ENCODE peak calls at places on chromosomes 5 and 9, in nine cellular contexts. C, T, I, D, G, M, Q, B and R are unnamed samples.

GRCh38 chr9:84600739-84601138 is 68.8 kb upstream of the NTRK2 start:
- DNase-seq in C (no peak), T (no peak), I (no peak), D (no peak), G (no peak), M (no peak), Q (no peak), B (no peak), R (no peak)

GRCh38 chr9:35645736-35646582 is 4.8 kb downstream of the SIT1 start:
- DNase-seq in C (peak; percentile 21), T (peak; percentile 92), I (no peak), D (no peak), G (no peak), M (peak; percentile 22), Q (no peak), B (no peak), R (peak; percentile 44)

GRCh38 chr9:132997591-132997990 is 19.1 kb downstream of the GFI1B start:
- DNase-seq in C (no peak), T (peak; percentile 42), I (no peak), D (no peak), G (peak; percentile 22), M (no peak), Q (no peak), B (no peak), R (no peak)

GRCh38 chr9:113416149-113416726 is 5.7 kb downstream of the C9orf43 start:
- DNase-seq in C (no peak), T (no peak), I (no peak), D (no peak), G (no peak), M (no peak), Q (peak; percentile 78), B (no peak), R (no peak)

GRCh38 chr5:120463991-120464626 is at the start of gene PRR16:
- DNase-seq in C (peak; percentile 43), T (peak; percentile 60), I (no peak), D (peak; percentile 69), G (peak; percentile 64), M (no peak), Q (no peak), B (no peak), R (peak; percentile 66)

GRCh38 chr5:83124593-83124992 is 47.2 kb downstream of the XRCC4 start:
- DNase-seq in C (no peak), T (no peak), I (no peak), D (no peak), G (no peak), M (no peak), Q (no peak), B (no peak), R (no peak)

GRCh38 chr9:36738318-36738975 is 165.8 kb downstream of the MELK start:
- DNase-seq in C (no peak), T (peak; percentile 91), I (no peak), D (no peak), G (peak; percentile 53), M (peak; percentile 54), Q (no peak), B (no peak), R (no peak)

GRCh38 chr5:176837707-176838115 is 27.4 kb downstream of the UNC5A start:
- DNase-seq in C (peak; percentile 96), T (peak; percentile 82), I (no peak), D (peak; percentile 90), G (peak; percentile 92), M (peak; percentile 61), Q (no peak), B (no peak), R (peak; percentile 98)

GRCh38 chr5:139061856-139062255 is 136.3 kb downstream of the SIL1 start:
- DNase-seq in C (peak; percentile 9), T (no peak), I (peak; percentile 31), D (no peak), G (peak; percentile 37), M (no peak), Q (no peak), B (no peak), R (no peak)

GRCh38 chr5:115542076-115542475 is 2.5 kb downstream of the FEM1C start:
- DNase-seq in C (no peak), T (no peak), I (no peak), D (no peak), G (no peak), M (no peak), Q (no peak), B (no peak), R (no peak)

GRCh38 chr9:29830815-29831214 is 2257.5 kb upstream of the C9orf72 start:
- DNase-seq in C (peak; percentile 31), T (peak; percentile 28), I (no peak), D (no peak), G (peak; percentile 69), M (peak; percentile 24), Q (no peak), B (no peak), R (peak; percentile 63)
- TF ChIP-seq CTCF in C (peak; percentile 76), T (peak; percentile 80), I (peak; percentile 68), D (no peak), G (peak; percentile 66), M (peak; percentile 27), Q (no peak), B (no peak), R (peak; percentile 26)

DNA sequence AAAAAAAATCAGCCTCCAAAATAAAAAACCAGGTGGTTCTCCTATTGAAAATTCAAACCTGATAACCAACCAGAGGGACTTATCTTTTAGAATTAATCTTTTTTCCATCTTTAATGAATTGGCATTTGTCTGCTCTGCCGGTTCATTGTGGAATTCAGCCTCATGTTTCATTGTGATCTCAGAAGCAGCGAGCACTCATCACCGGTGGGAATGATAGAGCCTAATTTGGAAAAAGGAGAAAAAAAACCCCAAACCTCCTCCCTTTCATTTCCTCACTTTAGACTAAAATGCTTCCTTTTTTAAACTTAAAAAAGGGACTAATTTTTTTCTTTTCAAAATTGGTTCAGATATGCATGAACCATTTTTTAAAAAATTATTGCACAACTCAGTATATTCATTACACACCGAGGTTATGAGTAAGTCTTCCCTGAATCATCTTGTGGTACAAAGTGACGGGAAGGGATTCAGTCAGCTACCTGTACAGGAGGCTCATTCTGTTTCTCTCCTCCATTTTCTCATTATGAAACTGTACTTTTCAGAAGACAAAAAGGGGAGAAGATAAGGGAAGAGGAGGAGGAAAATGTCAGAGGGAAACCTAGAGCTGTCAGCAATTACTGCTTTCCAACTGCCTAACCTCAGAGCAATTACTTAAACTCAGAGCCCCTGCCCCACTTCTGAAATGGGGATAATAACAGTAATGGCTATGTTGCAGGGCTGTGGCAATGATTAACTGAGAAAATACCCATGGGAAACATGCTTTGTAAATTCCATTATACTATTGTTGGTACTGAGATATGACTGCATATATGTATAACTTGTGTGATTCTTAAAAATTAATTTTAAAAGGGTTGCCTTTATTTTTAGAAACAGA is 23.9 kb downstream of the GALNT10 start:
- DNase-seq in C (no peak), T (peak; percentile 92), I (no peak), D (no peak), G (peak; percentile 65), M (no peak), Q (no peak), B (no peak), R (no peak)
- TF ChIP-seq CTCF in C (no peak), T (no peak), I (no peak), D (no peak), G (no peak), M (no peak), Q (no peak), B (no peak), R (no peak)

DNA sequence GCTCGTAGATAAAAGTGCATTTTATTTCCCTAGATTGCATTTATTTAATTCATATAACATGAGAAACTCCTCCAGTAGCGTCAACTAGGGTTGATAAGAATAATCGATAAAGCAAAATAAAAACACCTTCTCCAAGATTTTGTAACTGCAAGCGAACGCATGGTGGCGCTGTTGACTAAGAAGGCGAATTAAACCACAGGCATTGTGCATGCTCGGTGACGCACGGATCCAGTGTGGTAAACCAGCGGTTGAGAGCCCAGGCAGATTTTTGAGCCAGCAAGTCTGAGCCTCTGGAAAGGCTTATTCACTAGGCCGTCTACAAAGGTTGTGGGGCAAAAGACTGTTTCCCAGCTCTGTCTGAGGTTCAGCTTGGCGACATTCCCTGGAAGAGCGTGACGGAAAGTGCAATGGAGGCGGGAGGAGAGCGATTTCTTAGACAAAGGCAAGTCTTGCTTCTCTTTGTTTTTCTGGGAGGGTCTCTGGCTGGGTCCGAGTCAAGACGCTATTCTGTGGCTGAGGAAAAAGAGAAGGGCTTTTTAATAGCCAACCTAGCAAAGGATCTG is at the start of gene PCDHB3:
- DNase-seq in C (no peak), T (peak; percentile 47), I (no peak), D (no peak), G (peak; percentile 10), M (peak; percentile 16), Q (no peak), B (no peak), R (peak; percentile 66)
- TF ChIP-seq CTCF in C (peak; percentile 39), T (peak; percentile 58), I (peak; percentile 80), D (peak; percentile 34), G (no peak), M (peak; percentile 11), Q (peak; percentile 26), B (peak; percentile 17), R (peak; percentile 83)

GRCh38 chr5:9739135-9739534 is 109.0 kb upstream of the TAS2R1 start:
- DNase-seq in C (no peak), T (no peak), I (no peak), D (no peak), G (no peak), M (no peak), Q (no peak), B (no peak), R (no peak)
- TF ChIP-seq CTCF in C (no peak), T (no peak), I (no peak), D (no peak), G (no peak), M (no peak), Q (no peak), B (no peak), R (no peak)